ENCODE peak calls at places on chromosomes 7 and 10, in six cellular contexts. H is GM23338, N is prostate gland, I is H1, E is breast epithelium, G is SK-N-SH. P is an unnamed sample.

GRCh38 chr7:66167773-66168367 is 37.3 kb upstream of the TPST1 start:
- DNase-seq in I (no peak), N (no peak), H (no peak), E (no peak), G (peak), P (no peak)

GRCh38 chr7:139727151-139727705 is 50.6 kb downstream of the HIPK2 start:
- DNase-seq in N (no peak), E (no peak), G (no peak), H (no peak), I (no peak), P (no peak)

GRCh38 chr7:112347088-112347487 is 103.2 kb upstream of the IFRD1 start:
- DNase-seq in H (no peak), E (no peak), G (no peak), I (no peak), N (no peak), P (no peak)

GRCh38 chr10:14040787-14041631 is 289.7 kb downstream of the FRMD4A start:
- DNase-seq in I (no peak), E (no peak), G (no peak), H (no peak), N (no peak), P (no peak)

GRCh38 chr7:70597071-70597470 is 534.9 kb upstream of the GALNT17 start:
- DNase-seq in H (no peak), N (no peak), I (no peak), G (no peak), E (no peak), P (no peak)

GRCh38 chr10:96998329-96998888 is 166.3 kb downstream of the LCOR start:
- DNase-seq in G (no peak), N (no peak), E (no peak), I (no peak), H (no peak), P (no peak)

GRCh38 chr10:11270135-11270857 is 252.6 kb downstream of the CELF2 start:
- DNase-seq in I (peak), H (peak), N (peak), G (peak), E (peak), P (peak)

GRCh38 chr10:5655003-5655600 is 11.3 kb downstream of the ASB13 start:
- DNase-seq in E (no peak), I (no peak), G (no peak), N (no peak), H (no peak), P (no peak)

GRCh38 chr7:112362796-112363195 is 87.5 kb upstream of the IFRD1 start:
- DNase-seq in I (no peak), H (peak), G (no peak), E (peak), N (no peak), P (no peak)

GRCh38 chr7:123769371-123769770 is 20.6 kb upstream of the WASL start:
- DNase-seq in E (no peak), H (no peak), N (no peak), I (no peak), G (no peak), P (no peak)

GRCh38 chr10:105807930-105808587 is 1167.0 kb downstream of the SORCS3 start:
- DNase-seq in N (no peak), G (no peak), E (no peak), H (no peak), I (no peak), P (no peak)

GRCh38 chr7:99000904-99001442 is 122.6 kb downstream of the TRRAP start:
- DNase-seq in H (no peak), E (peak), I (no peak), G (no peak), N (no peak), P (no peak)

GRCh38 chr7:25216837-25217236 is 11.4 kb downstream of the NPVF start:
- DNase-seq in G (peak), N (no peak), I (no peak), E (no peak), H (peak), P (no peak)

GRCh38 chr10:75932921-75933320 is 501.5 kb downstream of the LRMDA start:
- DNase-seq in N (no peak), G (no peak), I (no peak), H (no peak), E (no peak), P (no peak)

GRCh38 chr10:46526682-46527038 is 29.8 kb downstream of the GPRIN2 start:
- DNase-seq in H (no peak), E (no peak), G (peak), N (no peak), I (no peak), P (no peak)

GRCh38 chr7:50684702-50685074 is 98.0 kb downstream of the GRB10 start:
- DNase-seq in N (no peak), E (no peak), I (no peak), H (no peak), G (no peak), P (no peak)

GRCh38 chr7:2036786-2037185 is 196.0 kb downstream of the MAD1L1 start:
- DNase-seq in I (no peak), E (no peak), N (no peak), G (peak), H (no peak), P (no peak)

GRCh38 chr7:129864042-129864441 is 88.7 kb downstream of the UBE2H start:
- DNase-seq in G (no peak), N (peak), H (no peak), I (no peak), E (peak), P (no peak)

GRCh38 chr7:87199700-87200450 is 19.7 kb downstream of the TMEM243 start:
- DNase-seq in I (no peak), H (no peak), E (no peak), N (no peak), G (no peak), P (no peak)

GRCh38 chr10:88379575-88379974 is 203.5 kb downstream of the RNLS start:
- DNase-seq in N (no peak), E (no peak), G (no peak), I (no peak), H (no peak), P (peak)

GRCh38 chr7:151736403-151736909 is 140.5 kb downstream of the PRKAG2 start:
- DNase-seq in H (peak), N (peak), E (peak), I (peak), G (peak), P (no peak)

GRCh38 chr7:158096582-158096981 is 491.0 kb downstream of the PTPRN2 start:
- DNase-seq in G (no peak), E (no peak), H (no peak), N (no peak), I (no peak), P (no peak)

GRCh38 chr10:110822708-110823291 is 48.9 kb upstream of the PDCD4 start:
- DNase-seq in E (peak), N (peak), H (peak), I (peak), G (peak), P (no peak)

GRCh38 chr10:86360657-86361056 is 5.9 kb downstream of the GRID1 start:
- DNase-seq in H (no peak), G (no peak), I (no peak), N (no peak), E (no peak), P (no peak)

GRCh38 chr10:125479059-125479458 is 203.9 kb downstream of the TEX36 start:
- DNase-seq in E (no peak), G (no peak), N (no peak), I (no peak), H (no peak), P (no peak)

GRCh38 chr7:28524978-28525377 is 112.7 kb downstream of the CREB5 start:
- DNase-seq in N (no peak), H (no peak), I (no peak), E (no peak), G (no peak), P (no peak)

GRCh38 chr10:26215923-26216576 is 524 bp upstream of the GAD2 start:
- DNase-seq in I (no peak), N (no peak), H (peak), G (peak), E (no peak), P (no peak)

GRCh38 chr10:112949875-112950507 is at the start of gene TCF7L2:
- DNase-seq in H (peak), G (peak), E (peak), N (peak), I (peak), P (peak)

GRCh38 chr7:44079221-44080021 is 2.9 kb downstream of the POLM start:
- DNase-seq in I (no peak), G (peak), H (no peak), E (no peak), N (no peak), P (no peak)

GRCh38 chr7:44081266-44081748 is 1.0 kb downstream of the POLM start:
- DNase-seq in G (no peak), N (no peak), E (no peak), H (no peak), I (no peak), P (peak)

GRCh38 chr7:44082541-44083207 is 344 bp upstream of the POLM start:
- DNase-seq in N (peak), H (peak), G (peak), E (peak), I (peak), P (peak)

GRCh38 chr7:44080118-44080517 is 2.2 kb downstream of the POLM start:
- DNase-seq in E (no peak), N (no peak), G (no peak), H (no peak), I (no peak), P (no peak)

GRCh38 chr7:44080686-44081265 is 1.6 kb downstream of the POLM start:
- DNase-seq in G (no peak), E (no peak), H (no peak), N (no peak), I (no peak), P (no peak)
- TF ChIP-seq CTCF in G (no peak), E (no peak), H (peak), N (no peak), I (no peak), P (no peak)

DNA sequence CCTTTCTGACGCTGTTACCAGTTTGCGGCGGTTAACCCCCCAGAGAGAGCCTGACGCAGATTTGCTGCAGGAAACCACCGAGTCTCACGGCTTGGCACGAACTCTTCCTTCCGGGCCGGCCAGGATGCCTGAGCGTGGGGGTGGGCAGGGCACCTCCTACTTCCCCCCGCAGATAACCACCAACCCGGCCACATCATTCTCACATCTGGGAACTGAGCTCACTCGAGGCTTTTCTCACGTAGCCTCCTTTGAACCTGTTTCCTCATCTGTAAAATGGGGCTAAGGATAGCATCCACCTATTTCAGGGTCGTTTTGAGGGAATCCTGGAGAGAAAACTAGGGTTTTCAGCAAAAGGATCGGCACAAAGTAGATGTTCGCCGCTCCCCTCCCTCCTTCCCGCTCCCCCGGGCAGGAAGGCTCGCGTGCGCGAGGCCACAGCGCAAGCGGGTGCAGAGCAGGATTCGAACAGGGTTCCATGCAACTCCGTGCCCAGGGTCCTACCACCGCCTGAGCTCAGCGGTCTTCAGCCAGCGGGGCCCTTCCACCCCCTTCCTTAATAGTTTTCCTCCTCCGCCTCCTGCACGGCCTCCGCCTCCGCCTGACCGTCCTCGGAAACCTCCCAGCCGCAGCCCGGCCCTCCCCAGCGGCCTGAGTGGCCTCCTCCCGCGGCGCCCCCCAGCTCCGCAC is 23.7 kb downstream of the DDIT4 start:
- DNase-seq in G (no peak), E (peak), H (peak), I (no peak), N (peak), P (peak)
- TF ChIP-seq POLR2AphosphoS5 in G (no peak), E (peak), H (peak), I (peak), N (peak), P (peak)

DNA sequence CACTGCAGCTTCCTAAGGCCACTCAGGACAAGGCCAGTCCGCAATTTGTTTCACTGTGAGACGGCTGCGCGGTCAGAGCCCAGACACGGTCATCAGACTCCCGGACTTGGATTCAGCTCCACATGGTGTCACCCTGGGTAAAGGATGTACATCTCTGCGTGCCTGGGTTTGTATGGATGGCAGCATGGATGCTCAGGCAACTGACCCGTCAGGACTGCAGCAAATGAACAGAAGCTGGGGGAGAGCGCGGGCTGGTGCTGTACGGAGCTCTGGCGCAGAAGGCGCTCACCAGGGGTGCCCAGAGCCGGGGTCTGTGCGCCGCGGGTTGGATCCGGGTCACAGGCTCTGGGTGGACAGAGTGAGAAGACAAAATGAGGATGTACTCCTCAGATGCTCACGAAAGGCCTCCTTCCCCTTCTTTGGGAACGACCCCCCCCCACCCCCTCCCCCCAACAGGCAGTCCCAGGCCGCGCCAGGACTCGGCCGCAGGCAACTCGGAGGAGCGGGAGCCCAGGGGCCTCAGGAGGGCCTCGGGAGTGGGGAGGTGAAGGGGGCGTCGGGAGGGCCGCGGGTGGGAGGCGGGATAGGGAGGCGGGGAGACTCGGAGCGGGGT is 92.4 kb downstream of the CXCL12 start:
- DNase-seq in G (no peak), E (no peak), I (no peak), N (no peak), H (peak), P (no peak)
- H3K4me3 ChIP-seq in G (no peak), E (peak), I (peak), N (no peak), H (peak), P (no peak)

GRCh38 chr7:128701062-128701785 is 29.1 kb downstream of the GARIN1A start:
- DNase-seq in G (no peak), E (no peak), N (no peak), I (no peak), H (peak), P (no peak)

GRCh38 chr7:128694742-128695141 is 22.6 kb downstream of the GARIN1A start:
- DNase-seq in G (no peak), E (no peak), H (no peak), N (no peak), I (no peak), P (no peak)

GRCh38 chr7:128699196-128699712 is 27.2 kb downstream of the GARIN1A start:
- DNase-seq in I (no peak), G (no peak), N (no peak), E (no peak), H (peak), P (no peak)

GRCh38 chr7:128699895-128700294 is 27.8 kb downstream of the GARIN1A start:
- DNase-seq in H (no peak), E (no peak), N (no peak), G (no peak), I (no peak), P (no peak)

DNA sequence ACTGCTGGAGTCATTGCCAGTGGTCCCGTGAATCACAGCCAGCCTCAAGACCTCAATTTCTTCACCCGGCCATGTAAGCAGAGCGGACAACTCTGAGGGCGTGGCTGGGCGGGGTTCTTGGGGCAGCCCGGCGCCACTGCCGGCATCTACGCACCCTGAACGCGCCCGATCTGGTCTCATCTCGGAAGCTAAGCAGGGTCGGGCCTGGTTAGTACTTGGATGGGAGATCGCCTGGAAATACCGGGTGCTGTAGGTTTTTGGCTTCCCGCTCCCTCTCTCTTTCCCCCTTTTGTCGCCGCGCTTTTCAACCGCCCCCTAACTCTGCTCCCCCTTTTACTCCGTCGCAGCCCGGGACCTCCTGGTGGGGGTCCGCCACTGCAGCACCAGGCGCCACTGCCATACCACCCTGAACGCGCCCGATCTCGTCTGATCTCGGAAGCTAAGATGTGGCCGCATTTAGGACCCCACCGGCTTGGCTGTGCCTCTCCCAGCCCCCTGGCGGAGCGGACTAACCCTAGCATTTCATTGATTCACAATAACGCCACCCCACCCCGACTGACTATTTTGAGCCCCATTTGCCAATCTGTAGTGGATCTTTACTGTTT is 25.3 kb downstream of the GARIN1A start:
- DNase-seq in H (peak), E (no peak), I (no peak), G (peak), N (no peak), P (peak)
- TF ChIP-seq CTCF in H (peak), E (no peak), I (peak), G (peak), N (no peak), P (no peak)

GRCh38 chr10:121188005-121188404 is 336.8 kb downstream of the WDR11 start:
- DNase-seq in H (peak), N (peak), E (no peak), G (no peak), I (no peak), P (no peak)
- TF ChIP-seq POLR2AphosphoS5 in H (no peak), N (peak), E (no peak), G (no peak), I (no peak), P (no peak)

GRCh38 chr7:157006205-157006747 is 4.2 kb downstream of the MNX1 start:
- DNase-seq in N (no peak), E (no peak), I (no peak), H (peak), G (peak), P (no peak)
- H3K4me3 ChIP-seq in N (no peak), E (no peak), I (no peak), H (peak), G (no peak), P (no peak)

DNA sequence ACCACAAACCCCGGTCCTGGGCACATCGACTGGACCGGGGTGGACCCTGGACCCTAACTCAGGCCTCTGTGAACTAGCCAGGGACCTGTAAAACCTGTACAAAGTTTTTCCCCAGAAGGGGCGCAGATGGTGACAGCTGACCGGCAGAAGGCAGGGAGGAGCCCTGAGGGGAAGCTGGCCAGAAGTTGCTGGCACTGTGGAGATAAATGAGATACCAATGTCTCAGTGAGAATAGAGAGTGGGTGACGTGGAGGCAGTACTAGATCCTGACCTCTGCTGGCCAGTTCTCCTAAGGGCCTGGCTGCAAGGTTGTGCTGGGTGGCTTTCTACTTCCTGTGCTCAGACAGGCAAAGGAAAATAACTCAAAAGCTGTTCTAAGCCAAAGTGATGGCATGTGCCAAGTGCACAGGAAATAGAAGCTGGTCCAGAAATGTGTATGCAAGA is 10.6 kb upstream of the TSPAN14 start:
- DNase-seq in G (peak), I (no peak), E (no peak), H (peak), N (peak), P (no peak)
- TF ChIP-seq CTCF in G (peak), I (peak), E (peak), H (peak), N (peak), P (no peak)

GRCh38 chr10:61814160-61814559 is 87.3 kb upstream of the ARID5B start:
- DNase-seq in E (no peak), G (no peak), H (no peak), N (no peak), I (no peak), P (no peak)

GRCh38 chr10:61805091-61805490 is 96.4 kb upstream of the ARID5B start:
- DNase-seq in I (no peak), N (no peak), H (no peak), G (no peak), E (no peak), P (no peak)

GRCh38 chr10:61812920-61813319 is 88.6 kb upstream of the ARID5B start:
- DNase-seq in G (no peak), I (no peak), H (no peak), N (no peak), E (no peak), P (no peak)

GRCh38 chr10:61812052-61812721 is 89.3 kb upstream of the ARID5B start:
- DNase-seq in E (no peak), G (no peak), N (no peak), I (no peak), H (no peak), P (no peak)

DNA sequence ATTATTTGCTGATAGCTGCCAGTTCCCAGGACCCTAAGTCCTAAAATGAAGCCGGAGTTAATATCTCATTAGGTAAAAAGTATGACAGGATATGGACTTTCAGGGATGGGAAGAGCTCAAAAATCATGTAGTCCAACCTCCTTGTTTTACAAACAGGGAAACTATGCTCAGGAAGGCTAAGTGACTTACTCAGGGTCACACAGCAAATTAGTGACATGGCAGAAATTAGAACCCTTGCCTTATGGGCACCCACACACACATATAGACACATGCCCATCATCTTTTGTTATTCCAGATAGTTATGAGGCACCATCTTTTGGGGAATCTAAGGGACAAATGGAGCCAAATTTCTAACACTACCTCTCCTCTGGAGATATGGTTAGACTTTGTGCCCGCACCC is 91.2 kb upstream of the ARID5B start:
- DNase-seq in E (no peak), N (no peak), G (no peak), I (no peak), H (no peak), P (no peak)
- TF ChIP-seq POLR2AphosphoS5 in E (no peak), N (no peak), G (no peak), I (no peak), H (no peak), P (no peak)

P was measured in HL-60.